ENCODE peak calls at places on chromosomes 11 and 22, in four cellular contexts. A, Z, Y and C are unnamed samples.

GRCh38 chr11:68837583-68838571 is 3.8 kb downstream of the CPT1A start:
- DNase-seq in A (no peak), Y (no peak), Z (no peak), C (no peak)

GRCh38 chr22:22923379-22923778 is 35.8 kb downstream of the IGLL5 start:
- DNase-seq in Y (no peak), Z (peak; percentile 63), A (no peak), C (no peak)

GRCh38 chr22:31055322-31056159 is 25.6 kb upstream of the SMTN start:
- DNase-seq in A (peak; percentile 27), Z (no peak), Y (peak; percentile 98), C (peak; percentile 73)

GRCh38 chr11:118820412-118821357 is 29.7 kb upstream of the DDX6 start:
- DNase-seq in A (peak; percentile 27), Y (no peak), Z (no peak), C (no peak)

GRCh38 chr11:45045692-45046471 is 95.2 kb upstream of the TP53I11 start:
- DNase-seq in Z (no peak), A (no peak), Y (no peak), C (no peak)

GRCh38 chr22:37242395-37242918 is 1.6 kb downstream of the RAC2 start:
- DNase-seq in A (no peak), Z (peak; percentile 89), Y (no peak), C (no peak)

GRCh38 chr11:17432041-17432440 is 43.6 kb upstream of the KCNJ11 start:
- DNase-seq in Y (no peak), Z (no peak), A (no peak), C (no peak)

GRCh38 chr11:97409141-97409540 is 1019.3 kb downstream of the JRKL start:
- DNase-seq in A (no peak), Z (no peak), Y (no peak), C (no peak)

GRCh38 chr11:113818426-113818825 is 38.8 kb downstream of the CLDN25 start:
- DNase-seq in Y (no peak), Z (no peak), A (no peak), C (no peak)

GRCh38 chr11:34570584-34570983 is 50.3 kb upstream of the EHF start:
- DNase-seq in A (no peak), Y (no peak), Z (no peak), C (no peak)
- TF ChIP-seq ELF4 in A (no peak), Y (no peak), Z (no peak), C (no peak)

GRCh38 chr22:50177537-50178470 is 7.3 kb downstream of the PANX2 start:
- DNase-seq in Z (no peak), Y (no peak), A (no peak), C (no peak)

GRCh38 chr22:50175191-50175461 is 4.6 kb downstream of the PANX2 start:
- DNase-seq in Z (no peak), A (no peak), Y (no peak), C (no peak)

GRCh38 chr22:50175921-50176849 is 5.7 kb downstream of the PANX2 start:
- DNase-seq in Z (no peak), A (no peak), Y (no peak), C (no peak)

GRCh38 chr22:50178471-50178864 is 7.2 kb upstream of the TRABD start:
- DNase-seq in Z (no peak), A (no peak), Y (no peak), C (no peak)

GRCh38 chr22:50176850-50177536 is 6.5 kb downstream of the PANX2 start:
- DNase-seq in Y (no peak), A (no peak), Z (no peak), C (no peak)
- TF ChIP-seq ELF4 in Y (no peak), A (no peak), Z (no peak), C (no peak)

GRCh38 chr11:95502522-95502921 is 271.5 kb upstream of the SESN3 start:
- DNase-seq in Z (no peak), Y (no peak), A (no peak), C (no peak)

GRCh38 chr11:95500466-95500865 is 269.5 kb upstream of the SESN3 start:
- DNase-seq in Y (no peak), Z (no peak), A (no peak), C (no peak)

GRCh38 chr11:95505927-95506426 is 275.0 kb upstream of the SESN3 start:
- DNase-seq in A (no peak), Z (no peak), Y (no peak), C (no peak)

GRCh38 chr11:95501761-95502266 is 270.8 kb upstream of the SESN3 start:
- DNase-seq in Y (no peak), Z (no peak), A (no peak), C (peak; percentile 22)

GRCh38 chr11:95503047-95503446 is 272.0 kb upstream of the SESN3 start:
- DNase-seq in A (no peak), Y (no peak), Z (no peak), C (no peak)
- TF ChIP-seq ELF4 in A (no peak), Y (no peak), Z (no peak), C (no peak)

DNA sequence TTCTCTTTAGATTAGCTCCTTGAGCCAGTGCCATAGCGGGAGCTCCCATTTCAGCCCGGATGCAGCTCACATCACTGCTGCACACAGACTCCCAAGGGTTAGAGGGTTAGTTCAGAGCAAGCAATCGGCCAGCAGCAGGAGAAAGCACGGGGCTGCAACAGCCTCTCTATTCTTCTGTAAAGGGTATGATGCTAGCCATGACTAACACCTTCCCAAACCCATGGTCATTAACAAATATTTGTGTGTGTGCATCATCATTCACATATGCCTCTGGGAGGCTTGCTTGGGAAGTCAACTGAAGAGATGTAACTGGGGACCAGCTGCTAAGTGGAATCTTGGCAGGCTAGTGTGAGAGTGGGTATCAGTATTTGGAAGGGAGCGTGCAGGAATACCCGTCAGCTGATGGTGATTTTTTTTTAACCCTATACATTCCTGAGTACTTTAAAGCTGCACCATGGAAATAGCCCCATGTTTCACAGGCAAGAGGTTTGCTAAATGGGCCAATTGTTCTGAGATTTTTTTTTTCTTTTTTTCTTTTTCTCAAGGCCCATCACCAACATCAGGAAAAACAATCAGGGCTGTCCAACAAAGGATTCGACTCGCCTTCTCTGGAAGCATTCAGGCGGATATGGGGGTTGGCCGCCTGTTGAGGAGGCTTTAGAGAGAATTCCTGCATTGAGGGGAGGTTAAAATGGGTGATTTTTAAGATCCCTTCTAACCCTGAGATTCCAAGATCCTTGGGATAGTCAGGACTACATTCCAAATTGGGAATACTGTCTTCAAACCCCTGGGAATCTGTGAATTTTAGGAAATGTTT is 33.2 kb upstream of the CCDC89 start:
- DNase-seq in Z (no peak), Y (peak; percentile 3), A (peak; percentile 35), C (no peak)
- TF ChIP-seq ELF4 in Z (no peak), Y (no peak), A (no peak), C (no peak)

DNA sequence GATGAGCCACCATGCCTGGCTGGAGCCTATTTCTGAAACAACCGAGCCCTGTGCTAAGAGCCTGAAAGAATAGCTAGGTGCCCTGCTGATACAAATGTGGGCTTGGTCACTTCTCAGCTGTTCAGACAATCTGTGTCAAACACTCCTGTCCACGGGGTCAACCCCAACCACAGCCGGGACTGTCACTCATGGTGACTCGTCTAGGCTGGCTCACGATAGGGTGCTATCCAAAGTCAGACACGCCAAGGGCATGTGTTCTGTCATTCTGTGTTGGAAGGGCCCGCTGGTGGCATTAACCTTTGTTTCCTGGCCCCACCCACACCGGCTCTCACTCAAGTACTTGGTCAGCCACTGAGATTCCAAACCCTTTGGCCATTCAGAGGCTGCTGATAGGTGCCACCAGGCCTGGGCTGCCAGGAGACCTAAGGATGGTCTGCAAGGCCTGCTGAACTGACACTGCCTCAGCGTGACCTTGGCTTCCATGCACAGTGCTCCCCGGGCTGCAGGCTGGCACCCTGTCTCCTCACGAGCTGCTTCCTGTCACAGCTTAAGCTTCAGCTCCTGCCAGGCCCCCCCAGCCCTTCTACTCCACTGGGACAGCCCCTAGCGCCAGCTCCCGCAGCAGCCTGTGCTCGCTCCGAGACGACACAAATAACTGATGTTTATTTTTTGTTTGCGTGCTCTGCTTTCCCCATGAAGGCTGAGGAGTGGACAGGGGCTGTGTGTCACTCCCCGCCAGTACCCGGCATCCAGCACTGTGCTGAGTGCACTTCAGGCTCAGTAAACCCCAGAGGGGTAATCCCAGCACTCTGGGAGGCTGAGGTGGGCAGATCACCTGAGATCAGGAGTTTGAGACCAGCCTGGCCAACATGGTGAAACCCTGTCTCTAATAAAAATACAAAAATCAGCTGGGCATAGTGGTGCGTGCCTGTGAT is 14.3 kb upstream of the CDC42BPG start:
- DNase-seq in Y (no peak), A (no peak), Z (no peak), C (no peak)
- TF ChIP-seq ELF4 in Y (no peak), A (no peak), Z (no peak), C (no peak)

DNA sequence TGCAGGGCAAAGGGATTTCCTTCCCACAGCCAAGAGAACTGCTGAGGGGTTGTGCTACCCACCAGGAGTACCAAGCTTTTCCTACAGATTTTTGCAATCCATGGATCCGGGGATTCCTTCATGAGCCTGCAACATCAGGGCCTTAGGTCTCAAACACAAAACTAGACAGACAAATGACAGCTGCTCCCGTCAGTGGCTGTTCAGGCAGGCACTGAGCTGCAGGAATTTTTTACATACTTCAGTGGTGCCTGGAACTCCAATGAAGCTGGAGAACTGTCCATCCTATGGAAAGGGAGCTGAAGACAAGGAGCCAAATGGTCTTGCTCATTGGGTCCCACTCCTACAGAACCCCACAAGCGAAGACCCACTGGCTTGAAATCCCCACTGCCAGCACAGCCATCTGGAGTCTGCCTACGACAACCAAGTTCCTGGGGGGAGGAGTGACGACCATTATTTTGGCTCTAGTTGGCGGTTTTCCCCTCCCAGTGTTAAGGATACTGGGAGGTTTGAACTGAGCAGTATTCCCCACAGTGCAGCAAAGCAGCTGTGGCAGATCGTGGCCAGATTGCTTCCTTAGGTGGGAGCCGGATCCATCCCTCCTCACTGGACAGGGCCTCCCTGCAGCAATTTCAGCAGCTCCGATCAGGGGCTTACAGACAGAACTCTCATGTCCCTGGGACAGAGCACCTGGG is 157.6 kb upstream of the TMEM45B start:
- DNase-seq in Z (no peak), A (no peak), Y (no peak), C (no peak)
- TF ChIP-seq ELF4 in Z (no peak), A (no peak), Y (no peak), C (no peak)

GRCh38 chr11:28447226-28447625 is 339.0 kb downstream of the METTL15 start:
- DNase-seq in Z (no peak), Y (peak; percentile 23), A (no peak), C (no peak)

GRCh38 chr11:28439403-28439802 is 331.2 kb downstream of the METTL15 start:
- DNase-seq in Y (no peak), Z (no peak), A (no peak), C (no peak)

DNA sequence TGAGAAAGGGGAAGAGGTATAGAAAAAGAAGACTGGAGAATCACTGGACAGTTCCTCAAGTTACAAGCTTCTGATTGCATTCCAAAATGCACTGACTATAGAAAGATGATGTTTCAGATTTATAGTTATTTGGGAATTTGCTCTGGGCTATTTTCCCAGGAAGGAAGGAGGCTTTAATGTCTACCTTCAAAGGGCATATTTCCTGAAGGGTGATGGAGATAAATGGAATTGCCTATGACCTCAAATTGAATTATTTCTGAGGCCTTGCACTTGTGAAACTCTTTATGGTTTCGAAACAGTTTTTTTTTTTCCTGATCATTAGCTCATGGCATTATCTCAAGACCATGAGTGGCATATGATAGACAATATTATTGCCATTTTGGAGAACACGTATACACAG is 333.9 kb downstream of the METTL15 start:
- DNase-seq in Z (no peak), A (no peak), Y (no peak), C (no peak)
- TF ChIP-seq ELF4 in Z (no peak), A (no peak), Y (no peak), C (no peak)

DNA sequence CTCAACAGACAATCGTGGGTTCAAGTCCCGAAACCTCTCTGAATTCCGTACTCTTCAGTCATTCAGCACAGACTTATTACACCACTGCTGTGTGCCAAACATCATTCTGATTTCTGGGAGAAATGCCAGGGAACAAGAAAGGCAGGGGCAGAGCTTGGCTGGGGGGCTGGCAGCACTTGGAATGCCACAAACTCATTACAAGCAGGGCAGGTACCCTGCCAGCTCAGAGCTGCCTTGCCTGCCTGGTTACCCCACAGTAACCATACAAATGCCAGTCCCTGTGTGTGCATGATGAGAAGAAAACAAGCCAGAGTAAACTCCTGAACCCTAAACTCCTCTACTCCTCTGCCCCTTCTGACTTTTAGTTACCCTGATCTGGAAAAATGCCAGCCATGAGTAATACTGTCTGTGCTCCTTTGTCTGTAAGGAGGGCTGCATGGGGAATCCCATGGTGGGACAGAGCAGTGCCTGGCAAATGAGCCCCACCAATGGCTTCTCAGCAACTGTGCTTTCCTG is 6.9 kb upstream of the RAD9A start:
- DNase-seq in Y (no peak), A (no peak), Z (no peak), C (no peak)
- TF ChIP-seq ELF4 in Y (no peak), A (no peak), Z (no peak), C (no peak)